ENCODE peak calls at places on chromosomes 2 and 18, in four cellular contexts. S, Q, O and R are unnamed samples.

GRCh38 chr18:49059028-49059670 is 108.4 kb upstream of the SMAD7 start:
- DNase-seq in S (peak; percentile 34), Q (peak; percentile 50), O (no peak), R (no peak)

GRCh38 chr18:10432781-10433180 is 21.7 kb upstream of the APCDD1 start:
- DNase-seq in S (no peak), Q (no peak), O (no peak), R (no peak)

GRCh38 chr18:2805970-2806943 is 40.5 kb upstream of the EMILIN2 start:
- DNase-seq in S (no peak), Q (no peak), O (no peak), R (no peak)

GRCh38 chr2:239979243-239980023 is 45.7 kb downstream of the NDUFA10 start:
- DNase-seq in S (no peak), Q (no peak), O (no peak), R (no peak)

GRCh38 chr2:1556776-1557466 is 143.7 kb downstream of the TPO start:
- DNase-seq in S (peak; percentile 64), Q (no peak), O (no peak), R (no peak)

GRCh38 chr18:68428666-68429065 is 286.2 kb downstream of the TMX3 start:
- DNase-seq in S (no peak), Q (no peak), O (no peak), R (no peak)

GRCh38 chr2:237280235-237280634 is 133.7 kb downstream of the COL6A3 start:
- DNase-seq in S (no peak), Q (no peak), O (no peak), R (no peak)

GRCh38 chr2:31785876-31786275 is 205.1 kb upstream of the SRD5A2 start:
- DNase-seq in S (no peak), Q (no peak), O (peak; percentile 2), R (no peak)

GRCh38 chr2:63696496-63696895 is 107.7 kb downstream of the MDH1 start:
- DNase-seq in S (no peak), Q (no peak), O (no peak), R (no peak)

GRCh38 chr2:173226899-173227692 is 127.6 kb upstream of the CDCA7 start:
- DNase-seq in S (peak; percentile 85), Q (no peak), O (no peak), R (no peak)

GRCh38 chr18:400466-400865 is 100.0 kb downstream of the COLEC12 start:
- DNase-seq in S (no peak), Q (no peak), O (no peak), R (no peak)

GRCh38 chr2:34524115-34524514 is 925.0 kb upstream of the FAM98A start:
- DNase-seq in S (no peak), Q (no peak), O (no peak), R (no peak)

GRCh38 chr2:181985632-181986205 is at the start of gene PPP1R1C:
- DNase-seq in S (no peak), Q (no peak), O (no peak), R (no peak)

DNA sequence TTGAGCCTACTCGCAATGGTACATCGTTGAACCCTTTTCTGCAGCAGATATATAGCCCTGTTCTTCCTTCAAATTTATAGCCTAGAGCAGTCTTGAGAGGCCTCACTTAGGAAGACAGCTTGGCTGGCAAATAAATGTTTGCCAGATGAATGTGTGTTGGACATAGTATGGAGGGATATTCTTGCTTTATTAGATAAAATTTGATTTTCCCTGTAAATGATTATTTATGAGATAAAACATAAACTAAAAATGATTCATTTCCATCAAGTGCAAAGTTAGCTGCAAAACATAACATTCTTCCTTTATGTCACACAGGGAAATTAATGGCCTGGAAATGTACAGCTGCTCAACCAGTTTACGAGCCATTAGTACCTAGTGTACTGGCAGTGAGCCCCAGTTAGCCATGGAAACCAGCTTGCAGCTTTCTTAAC is 82.5 kb downstream of the LIMS1 start:
- DNase-seq in S (no peak), Q (no peak), O (no peak), R (peak; percentile 48)
- TF ChIP-seq TARDBP in S (no peak), Q (no peak), O (no peak), R (no peak)

GRCh38 chr2:127154985-127155650 is 48.2 kb upstream of the BIN1 start:
- DNase-seq in S (no peak), Q (no peak), O (no peak), R (no peak)
- TF ChIP-seq BHLHE40 in S (no peak), Q (no peak), O (no peak), R (no peak)

DNA sequence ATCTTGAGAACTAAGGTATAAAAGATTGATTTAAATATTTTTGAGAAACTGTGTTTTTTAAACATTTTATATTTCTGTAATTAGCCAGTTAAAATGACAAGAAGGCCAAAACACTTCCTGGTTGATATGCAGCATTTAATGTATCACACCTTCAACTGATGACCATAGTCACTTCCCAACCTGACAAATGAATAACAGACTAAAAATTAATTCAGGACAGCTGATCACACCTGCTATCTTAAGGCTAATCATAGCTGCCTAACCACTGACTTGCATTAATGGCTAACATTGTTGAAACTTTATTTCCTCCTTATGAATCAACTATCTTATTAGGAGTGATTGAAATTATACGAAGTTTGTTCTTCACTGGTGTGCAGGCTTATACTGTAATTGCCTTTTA is 125.8 kb upstream of the MSTN start:
- DNase-seq in S (no peak), Q (no peak), O (no peak), R (no peak)
- TF ChIP-seq TARDBP in S (no peak), Q (no peak), O (no peak), R (no peak)

GRCh38 chr2:65122313-65122712 is 7.6 kb downstream of the RAB1A start:
- DNase-seq in S (no peak), Q (no peak), O (no peak), R (no peak)
- TF ChIP-seq BHLHE40 in S (no peak), Q (no peak), O (no peak), R (no peak)

DNA sequence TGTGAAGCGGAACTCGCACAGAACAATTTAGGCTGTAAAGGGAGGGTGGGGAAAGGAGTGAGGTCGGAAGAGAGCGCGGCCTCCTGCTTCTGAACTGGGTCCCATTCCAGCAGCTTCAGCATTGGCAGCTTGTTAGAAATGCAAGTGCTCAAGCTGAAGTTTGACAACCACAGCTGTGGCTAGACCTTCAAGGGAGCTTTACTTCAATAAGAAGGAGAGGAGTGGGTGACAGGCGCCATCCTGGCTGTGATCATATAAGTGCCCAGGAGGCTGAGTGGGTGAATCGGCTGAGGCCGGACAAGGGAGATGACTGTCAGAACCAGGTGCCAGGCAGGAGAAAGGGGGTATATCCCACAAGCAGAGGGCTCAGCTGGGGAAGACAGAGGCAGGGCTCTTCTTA is 622.5 kb downstream of the GALR1 start:
- DNase-seq in S (no peak), Q (no peak), O (no peak), R (no peak)
- TF ChIP-seq TARDBP in S (no peak), Q (no peak), O (no peak), R (no peak)

GRCh38 chr2:37148325-37148724 is 8.5 kb downstream of the EIF2AK2 start:
- DNase-seq in S (no peak), Q (no peak), O (no peak), R (no peak)

GRCh38 chr2:37143986-37144385 is 12.8 kb downstream of the EIF2AK2 start:
- DNase-seq in S (no peak), Q (no peak), O (no peak), R (no peak)

GRCh38 chr2:37142546-37142945 is 14.2 kb downstream of the EIF2AK2 start:
- DNase-seq in S (no peak), Q (no peak), O (no peak), R (no peak)

GRCh38 chr2:37149626-37150322 is 7.0 kb downstream of the EIF2AK2 start:
- DNase-seq in S (peak; percentile 72), Q (peak; percentile 6), O (no peak), R (no peak)

GRCh38 chr2:37146062-37146461 is 10.7 kb downstream of the EIF2AK2 start:
- DNase-seq in S (no peak), Q (no peak), O (no peak), R (no peak)
- TF ChIP-seq BHLHE40 in S (no peak), Q (no peak), O (no peak), R (no peak)

GRCh38 chr2:159003555-159003954 is 35.1 kb downstream of the TANC1 start:
- DNase-seq in S (no peak), Q (peak; percentile 15), O (no peak), R (no peak)
- TF ChIP-seq TARDBP in S (no peak), Q (no peak), O (no peak), R (no peak)